ENCODE peak calls at places on chromosomes 12 and 14, in nine cellular contexts. X is SK-N-SH, R is hepatocyte, U is PC-3, A is OCI-LY7, L is GM23338, F is HCT116, J is neural progenitor cell, W is MM.1S. G is an unnamed sample.

GRCh38 chr12:18391136-18391535 is 129.8 kb downstream of the PIK3C2G start:
- DNase-seq in U (no peak), A (no peak), F (no peak), W (no peak), J (no peak), X (no peak), R (no peak), L (no peak), G (no peak)

GRCh38 chr14:81165188-81165587 is 55.6 kb downstream of the GTF2A1 start:
- DNase-seq in F (no peak), J (no peak), R (peak; percentile 33), W (no peak), A (peak; percentile 8), U (no peak), X (no peak), L (no peak), G (no peak)

GRCh38 chr12:53071591-53072551 is 7.3 kb downstream of the SPRYD3 start:
- DNase-seq in A (no peak), U (no peak), R (peak; percentile 49), W (no peak), F (no peak), L (no peak), J (peak; percentile 72), X (peak; percentile 82), G (peak; percentile 49)

GRCh38 chr12:32183646-32184045 is 77.0 kb downstream of the BICD1 start:
- DNase-seq in L (peak; percentile 27), R (no peak), X (no peak), W (no peak), U (peak; percentile 60), A (no peak), J (peak; percentile 23), F (no peak), G (peak; percentile 8)

GRCh38 chr14:101737414-101738367 is 23.8 kb upstream of the PPP2R5C start:
- DNase-seq in X (no peak), A (peak; percentile 40), U (no peak), W (no peak), R (no peak), J (no peak), L (no peak), F (no peak), G (no peak)

GRCh38 chr14:69539631-69540410 is 34.9 kb downstream of the CCDC177 start:
- DNase-seq in A (no peak), X (no peak), L (no peak), U (no peak), J (no peak), R (no peak), F (no peak), W (no peak), G (peak; percentile 68)

GRCh38 chr14:68249534-68250517 is 430.2 kb downstream of the RAD51B start:
- DNase-seq in W (no peak), L (no peak), X (no peak), R (peak; percentile 38), F (peak; percentile 74), U (peak; percentile 86), A (no peak), J (no peak), G (peak; percentile 81)

GRCh38 chr12:98725481-98726247 is 80.6 kb downstream of the APAF1 start:
- DNase-seq in L (peak; percentile 75), F (peak; percentile 21), U (peak; percentile 62), J (peak; percentile 66), X (peak; percentile 46), R (peak; percentile 73), W (peak; percentile 52), A (peak; percentile 56), G (peak; percentile 84)

GRCh38 chr12:51851408-51852097 is 3.0 kb upstream of the FIGNL2 start:
- DNase-seq in W (no peak), U (no peak), J (no peak), F (no peak), R (no peak), L (no peak), A (no peak), X (no peak), G (no peak)

GRCh38 chr12:45336762-45337596 is 121.1 kb downstream of the ANO6 start:
- DNase-seq in F (no peak), L (no peak), R (peak; percentile 46), A (no peak), W (peak; percentile 9), X (no peak), U (peak; percentile 57), J (no peak), G (peak; percentile 90)

GRCh38 chr14:95038521-95039250 is 118.6 kb downstream of the DICER1 start:
- DNase-seq in J (no peak), R (no peak), X (no peak), W (no peak), U (no peak), A (no peak), F (no peak), L (no peak), G (no peak)

GRCh38 chr14:32073537-32074189 is 3.4 kb upstream of the ARHGAP5 start:
- DNase-seq in U (peak; percentile 93), X (peak; percentile 61), R (peak; percentile 81), A (peak; percentile 79), F (peak; percentile 82), L (peak; percentile 88), W (peak; percentile 59), J (peak; percentile 74), G (peak; percentile 79)

GRCh38 chr12:112018571-112019237 is 5.5 kb downstream of the ERP29 start:
- DNase-seq in J (no peak), U (peak; percentile 95), W (no peak), X (no peak), A (no peak), F (no peak), R (no peak), L (no peak), G (peak; percentile 85)

GRCh38 chr12:92502417-92503028 is 200.3 kb upstream of the PLEKHG7 start:
- DNase-seq in X (no peak), U (peak; percentile 7), W (peak; percentile 50), F (no peak), L (no peak), J (no peak), R (peak; percentile 12), A (peak; percentile 69), G (no peak)

DNA sequence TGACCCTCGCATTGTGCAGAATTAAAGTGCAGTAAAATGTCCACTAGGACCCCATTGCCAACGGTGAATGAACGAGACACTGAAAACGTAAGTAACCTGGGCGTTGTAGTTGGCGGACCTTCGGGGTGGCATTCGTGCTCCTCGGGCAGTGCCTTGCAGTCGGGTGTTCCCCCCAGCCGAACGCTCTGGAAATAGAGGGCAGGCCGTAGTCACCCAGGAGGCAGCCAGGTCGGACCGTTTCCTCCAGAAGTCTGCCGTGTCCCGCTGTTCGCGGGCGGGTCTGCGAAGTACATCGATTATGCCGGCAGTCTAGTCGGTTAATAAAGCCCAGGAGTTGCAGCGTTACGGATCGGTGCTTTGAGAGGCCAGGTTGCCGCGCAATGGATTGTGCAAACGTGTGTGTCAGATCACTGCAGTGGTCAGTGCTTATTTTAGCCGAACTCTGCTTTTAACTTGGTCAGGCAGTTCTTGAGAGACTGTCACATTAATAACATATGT is 828 bp downstream of the MARK3 start:
- DNase-seq in U (peak; percentile 17), R (peak; percentile 49), X (peak; percentile 36), W (peak; percentile 8), J (peak; percentile 58), L (peak; percentile 42), F (no peak), A (peak; percentile 50), G (peak; percentile 78)
- H3K4me1 ChIP-seq in U (peaks cover 19% of the 10 kb centered on the region), R (peaks cover 18% of the 10 kb centered on the region), X (no peaks in the 10 kb centered on the region), W (no peaks in the 10 kb centered on the region), J (peaks cover 5% of the 10 kb centered on the region), L (peaks cover 8% of the 10 kb centered on the region), F (peaks cover 10% of the 10 kb centered on the region), A (peaks cover 23% of the 10 kb centered on the region), G (peaks cover 18% of the 10 kb centered on the region)

GRCh38 chr12:4116251-4117111 is 157.1 kb upstream of the CCND2 start:
- DNase-seq in U (no peak), L (peak; percentile 62), J (peak; percentile 13), R (peak; percentile 37), F (no peak), X (no peak), A (peak; percentile 12), W (peak; percentile 94), G (peak; percentile 59)
- TF ChIP-seq EZH2phosphoT487 in U (no peak), L (no peak), J (no peak), R (no peak), F (no peak), X (no peak), A (no peak), W (no peak), G (no peak)

GRCh38 chr14:99755068-99755405 is 38.2 kb upstream of the EML1 start:
- DNase-seq in J (no peak), A (no peak), X (no peak), F (no peak), U (peak; percentile 19), L (no peak), W (no peak), R (no peak), G (no peak)

GRCh38 chr14:99758121-99758871 is 34.9 kb upstream of the EML1 start:
- DNase-seq in J (peak; percentile 32), A (no peak), F (no peak), U (peak; percentile 94), W (no peak), R (peak; percentile 44), L (peak; percentile 74), X (no peak), G (peak; percentile 98)

GRCh38 chr14:99757331-99758070 is 35.7 kb upstream of the EML1 start:
- DNase-seq in R (no peak), W (no peak), A (no peak), J (no peak), U (peak; percentile 98), F (peak; percentile 66), L (no peak), X (no peak), G (peak; percentile 100)

GRCh38 chr14:99755629-99756603 is 37.3 kb upstream of the EML1 start:
- DNase-seq in W (no peak), R (peak; percentile 65), X (no peak), L (no peak), J (no peak), F (no peak), U (peak; percentile 86), A (no peak), G (peak; percentile 95)

DNA sequence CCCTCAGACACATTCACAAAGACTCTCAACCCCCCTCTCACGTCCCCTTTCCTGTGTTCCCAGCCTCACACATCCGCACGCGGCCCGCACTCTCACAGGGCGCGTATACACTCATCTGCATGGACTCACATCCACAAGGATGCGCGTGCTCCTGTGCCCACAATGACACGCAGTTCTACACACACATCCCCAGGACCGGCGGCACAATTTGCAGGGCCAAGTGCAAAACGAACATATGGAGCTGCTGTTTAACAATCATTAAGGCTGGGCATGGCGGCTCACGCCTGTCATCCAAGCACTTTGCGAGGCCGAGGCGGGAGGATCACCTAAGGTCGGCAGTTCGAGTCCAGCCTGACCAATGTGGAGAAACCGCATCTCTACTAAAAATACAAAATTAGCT is 36.4 kb upstream of the EML1 start:
- DNase-seq in L (no peak), W (no peak), U (peak; percentile 19), X (no peak), R (no peak), J (no peak), A (no peak), F (no peak), G (peak; percentile 26)
- H3K4me1 ChIP-seq in L (peaks cover 13% of the 10 kb centered on the region), W (no peaks in the 10 kb centered on the region), U (peaks cover 70% of the 10 kb centered on the region), X (peaks cover 57% of the 10 kb centered on the region), R (peaks cover 12% of the 10 kb centered on the region), J (peaks cover 22% of the 10 kb centered on the region), A (peaks cover 6% of the 10 kb centered on the region), F (peaks cover 28% of the 10 kb centered on the region), G (peaks cover 59% of the 10 kb centered on the region)

GRCh38 chr14:65302571-65303184 is 109.9 kb upstream of the FUT8 start:
- DNase-seq in W (no peak), R (no peak), L (no peak), U (peak; percentile 80), J (no peak), X (no peak), F (no peak), A (peak; percentile 82), G (peak; percentile 25)
- TF ChIP-seq EZH2phosphoT487 in W (no peak), R (no peak), L (no peak), U (no peak), J (no peak), X (no peak), F (no peak), A (no peak), G (no peak)

G was measured in GM23248.